ENCODE peak calls at places on chromosomes 12 and 14, in ten cellular contexts. J is uterus, X is IMR-90, W is right lobe of liver, G is HCT116, Z is GM12878, E is A549, M is adrenal gland, H is heart left ventricle, Q is esophagus muscularis mucosa. B is an unnamed sample.

GRCh38 chr12:55955344-55955743 is 10.5 kb downstream of the PMEL start:
- DNase-seq in J (no peak), X (no peak), W (no peak), G (no peak), Z (no peak), E (no peak), M (no peak), H (no peak), Q (no peak), B (no peak)

GRCh38 chr12:188910-189621 is 24.9 kb downstream of the SLC6A12 start:
- DNase-seq in J (no peak), X (peak), W (peak), G (no peak), Z (no peak), E (peak), M (no peak), H (no peak), Q (no peak), B (no peak)

GRCh38 chr14:80260649-80261048 is 49.3 kb upstream of the DIO2 start:
- DNase-seq in J (no peak), X (no peak), W (no peak), G (no peak), Z (no peak), E (no peak), M (no peak), H (no peak), Q (no peak), B (no peak)

GRCh38 chr14:79334272-79334671 is 877.0 kb downstream of the DIO2 start:
- DNase-seq in J (no peak), X (no peak), W (no peak), G (no peak), Z (no peak), E (no peak), M (no peak), H (no peak), Q (no peak), B (no peak)

GRCh38 chr12:125015680-125016310 is 22.4 kb downstream of the BRI3BP start:
- DNase-seq in J (no peak), X (no peak), W (no peak), G (no peak), Z (no peak), E (no peak), M (no peak), H (no peak), Q (no peak), B (no peak)

GRCh38 chr12:113833422-113833821 is 132.7 kb downstream of the RBM19 start:
- DNase-seq in J (no peak), X (no peak), W (no peak), G (no peak), Z (no peak), E (no peak), M (no peak), H (no peak), Q (no peak), B (no peak)

GRCh38 chr14:23513005-23513412 is 38.6 kb downstream of the ZFHX2 start:
- DNase-seq in J (no peak), X (no peak), W (no peak), G (no peak), Z (no peak), E (no peak), M (no peak), H (no peak), Q (no peak), B (no peak)

GRCh38 chr14:87013583-87013982 is 979.4 kb downstream of the GALC start:
- DNase-seq in J (no peak), X (peak), W (no peak), G (no peak), Z (no peak), E (no peak), M (no peak), H (no peak), Q (no peak), B (no peak)

GRCh38 chr12:50923361-50924130 is 28.8 kb upstream of the HIGD1C start:
- DNase-seq in J (no peak), X (no peak), W (no peak), G (no peak), Z (no peak), E (no peak), M (no peak), H (no peak), Q (no peak), B (no peak)

GRCh38 chr12:46468159-46468558 is 95.6 kb upstream of the SLC38A2 start:
- DNase-seq in J (no peak), X (no peak), W (peak), G (peak), Z (no peak), E (no peak), M (peak), H (peak), Q (peak), B (no peak)

GRCh38 chr12:58314610-58315009 is 373.2 kb downstream of the ATP23 start:
- DNase-seq in J (no peak), X (peak), W (no peak), G (no peak), Z (no peak), E (no peak), M (no peak), H (no peak), Q (no peak), B (no peak)

GRCh38 chr14:38405851-38406630 is 150.1 kb upstream of the CLEC14A start:
- DNase-seq in J (no peak), X (peak), W (no peak), G (no peak), Z (no peak), E (no peak), M (no peak), H (no peak), Q (no peak), B (no peak)

GRCh38 chr12:49108958-49109404 is 1.7 kb downstream of the LMBR1L start:
- DNase-seq in J (peak), X (peak), W (peak), G (no peak), Z (no peak), E (no peak), M (peak), H (peak), Q (no peak), B (peak)

GRCh38 chr12:2284857-2285256 is 232.1 kb downstream of the CACNA1C start:
- DNase-seq in J (peak), X (peak), W (peak), G (peak), Z (no peak), E (peak), M (peak), H (peak), Q (no peak), B (peak)

GRCh38 chr12:159131-159782 is 54.7 kb downstream of the SLC6A12 start:
- DNase-seq in J (no peak), X (no peak), W (no peak), G (no peak), Z (no peak), E (no peak), M (no peak), H (no peak), Q (no peak), B (no peak)

DNA sequence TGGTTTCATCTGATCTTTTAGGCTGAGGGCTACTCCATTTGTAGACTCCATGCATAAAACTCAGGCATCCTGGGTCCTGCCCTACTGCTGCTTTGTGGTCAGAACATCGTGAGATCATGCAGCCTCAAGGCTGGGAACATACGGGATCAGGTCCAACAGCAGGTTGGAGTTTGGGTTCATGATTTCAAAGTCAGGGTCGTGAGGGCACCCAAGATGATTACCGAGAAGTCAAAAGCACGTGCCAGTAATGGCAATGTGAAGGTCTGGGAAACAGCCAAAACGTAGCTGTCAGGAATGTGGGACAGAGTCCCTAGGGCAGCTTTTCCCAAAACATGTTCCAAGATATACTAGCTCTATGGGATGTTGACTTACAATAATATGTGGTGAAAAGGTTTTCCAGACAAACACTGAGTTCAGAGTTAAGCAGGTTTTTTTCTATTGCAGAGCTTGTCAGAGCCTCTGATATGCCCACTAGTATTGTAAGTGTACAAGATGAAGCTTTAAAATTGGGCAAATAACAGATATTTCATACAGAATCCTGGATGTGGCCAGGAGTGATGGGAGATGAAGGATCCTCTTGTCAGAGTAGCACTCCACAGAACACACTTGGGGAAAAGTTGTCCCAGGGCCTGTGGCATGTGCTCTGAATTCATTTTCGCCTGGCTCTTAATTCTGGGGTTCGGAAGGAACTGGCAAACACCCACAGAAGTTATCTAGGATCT is 130.2 kb upstream of the DNM1L start:
- DNase-seq in J (peak), X (peak), W (no peak), G (no peak), Z (no peak), E (no peak), M (peak), H (peak), Q (no peak), B (no peak)
- H3K4me3 ChIP-seq in J (no peak), X (no peak), W (no peak), G (no peak), Z (no peak), E (no peak), M (peak), H (no peak), Q (no peak), B (no peak)

GRCh38 chr12:6199531-6200265 is 502 bp upstream of the CD9 start:
- DNase-seq in J (peak), X (no peak), W (no peak), G (no peak), Z (no peak), E (no peak), M (peak), H (peak), Q (no peak), B (peak)
- TF ChIP-seq POLR2A in J (no peak), X (no peak), W (no peak), G (no peak), Z (no peak), E (no peak), M (no peak), H (no peak), Q (no peak), B (no peak)

GRCh38 chr14:64232944-64233343 is 61.2 kb downstream of the ESR2 start:
- DNase-seq in J (no peak), X (no peak), W (no peak), G (no peak), Z (no peak), E (no peak), M (no peak), H (no peak), Q (no peak), B (no peak)

GRCh38 chr14:64232095-64232830 is 61.9 kb downstream of the ESR2 start:
- DNase-seq in J (no peak), X (peak), W (no peak), G (no peak), Z (peak), E (no peak), M (peak), H (peak), Q (no peak), B (no peak)

GRCh38 chr14:64234877-64235651 is 59.1 kb downstream of the ESR2 start:
- DNase-seq in J (no peak), X (peak), W (peak), G (no peak), Z (no peak), E (no peak), M (peak), H (no peak), Q (no peak), B (no peak)

GRCh38 chr14:64235652-64236640 is 58.2 kb downstream of the ESR2 start:
- DNase-seq in J (no peak), X (no peak), W (no peak), G (no peak), Z (peak), E (no peak), M (peak), H (no peak), Q (no peak), B (no peak)

DNA sequence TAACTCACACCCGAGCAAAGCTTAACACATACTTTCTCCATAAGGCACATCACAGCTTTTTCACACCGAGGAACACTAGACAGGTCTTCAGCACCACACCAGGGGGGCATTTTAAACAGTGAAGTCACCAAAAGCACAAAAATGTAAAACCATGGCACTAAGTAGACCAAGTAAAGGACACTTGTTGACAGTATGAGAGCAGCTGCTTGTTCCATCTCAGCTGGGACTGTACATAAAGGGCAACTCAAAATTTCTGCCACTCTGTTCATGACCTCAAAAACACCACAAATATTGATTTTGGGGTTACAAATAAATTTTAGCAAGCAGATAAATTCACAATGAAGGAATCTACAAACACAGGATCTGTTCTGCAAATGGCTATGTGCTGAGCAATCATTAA is 60.4 kb downstream of the ESR2 start:
- DNase-seq in J (no peak), X (peak), W (no peak), G (no peak), Z (no peak), E (no peak), M (no peak), H (no peak), Q (no peak), B (no peak)
- H3K4me3 ChIP-seq in J (no peak), X (no peak), W (no peak), G (no peak), Z (peak), E (no peak), M (no peak), H (no peak), Q (no peak), B (no peak)

GRCh38 chr12:13196302-13196921 is at the start of gene EMP1:
- DNase-seq in J (peak), X (peak), W (peak), G (peak), Z (peak), E (peak), M (peak), H (peak), Q (peak), B (peak)
- TF ChIP-seq POLR2A in J (peak), X (peak), W (peak), G (no peak), Z (no peak), E (no peak), M (peak), H (no peak), Q (peak), B (peak)

DNA sequence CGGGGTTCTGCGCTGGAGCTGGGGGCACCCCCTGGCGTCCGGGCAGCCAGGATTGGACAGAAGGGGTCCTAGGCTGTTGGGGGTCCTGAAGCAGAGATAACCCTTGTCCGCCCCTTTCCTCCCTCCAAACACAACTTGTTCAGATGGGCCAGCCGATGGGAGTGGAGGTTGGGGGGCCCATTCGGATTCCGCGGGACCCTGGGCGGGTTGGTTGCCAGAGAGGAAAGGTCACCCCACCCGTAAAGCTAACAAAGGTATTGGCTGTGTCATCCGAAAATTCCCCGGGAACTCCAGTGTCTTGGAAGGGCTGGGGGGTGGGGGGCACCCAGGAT is 1.3 kb downstream of the FAM222A start:
- DNase-seq in J (no peak), X (no peak), W (no peak), G (no peak), Z (no peak), E (no peak), M (no peak), H (no peak), Q (no peak), B (no peak)
- H3K4me3 ChIP-seq in J (peak), X (no peak), W (peak), G (peak), Z (no peak), E (peak), M (peak), H (peak), Q (peak), B (no peak)

GRCh38 chr12:53180931-53181645 is 363 bp upstream of the CSAD start:
- DNase-seq in J (peak), X (peak), W (peak), G (peak), Z (no peak), E (peak), M (peak), H (peak), Q (no peak), B (no peak)
- TF ChIP-seq POLR2A in J (no peak), X (no peak), W (no peak), G (no peak), Z (no peak), E (peak), M (peak), H (no peak), Q (no peak), B (no peak)

GRCh38 chr14:85519661-85520305 is 10.2 kb upstream of the FLRT2 start:
- DNase-seq in J (no peak), X (no peak), W (no peak), G (no peak), Z (no peak), E (no peak), M (no peak), H (no peak), Q (no peak), B (no peak)

GRCh38 chr14:85514487-85514886 is 15.5 kb upstream of the FLRT2 start:
- DNase-seq in J (no peak), X (no peak), W (no peak), G (no peak), Z (no peak), E (no peak), M (no peak), H (no peak), Q (no peak), B (no peak)

GRCh38 chr14:85517113-85517688 is 12.7 kb upstream of the FLRT2 start:
- DNase-seq in J (no peak), X (no peak), W (no peak), G (no peak), Z (no peak), E (no peak), M (no peak), H (no peak), Q (no peak), B (no peak)

GRCh38 chr14:85512491-85512890 is 17.5 kb upstream of the FLRT2 start:
- DNase-seq in J (no peak), X (peak), W (no peak), G (no peak), Z (no peak), E (no peak), M (no peak), H (no peak), Q (no peak), B (no peak)

DNA sequence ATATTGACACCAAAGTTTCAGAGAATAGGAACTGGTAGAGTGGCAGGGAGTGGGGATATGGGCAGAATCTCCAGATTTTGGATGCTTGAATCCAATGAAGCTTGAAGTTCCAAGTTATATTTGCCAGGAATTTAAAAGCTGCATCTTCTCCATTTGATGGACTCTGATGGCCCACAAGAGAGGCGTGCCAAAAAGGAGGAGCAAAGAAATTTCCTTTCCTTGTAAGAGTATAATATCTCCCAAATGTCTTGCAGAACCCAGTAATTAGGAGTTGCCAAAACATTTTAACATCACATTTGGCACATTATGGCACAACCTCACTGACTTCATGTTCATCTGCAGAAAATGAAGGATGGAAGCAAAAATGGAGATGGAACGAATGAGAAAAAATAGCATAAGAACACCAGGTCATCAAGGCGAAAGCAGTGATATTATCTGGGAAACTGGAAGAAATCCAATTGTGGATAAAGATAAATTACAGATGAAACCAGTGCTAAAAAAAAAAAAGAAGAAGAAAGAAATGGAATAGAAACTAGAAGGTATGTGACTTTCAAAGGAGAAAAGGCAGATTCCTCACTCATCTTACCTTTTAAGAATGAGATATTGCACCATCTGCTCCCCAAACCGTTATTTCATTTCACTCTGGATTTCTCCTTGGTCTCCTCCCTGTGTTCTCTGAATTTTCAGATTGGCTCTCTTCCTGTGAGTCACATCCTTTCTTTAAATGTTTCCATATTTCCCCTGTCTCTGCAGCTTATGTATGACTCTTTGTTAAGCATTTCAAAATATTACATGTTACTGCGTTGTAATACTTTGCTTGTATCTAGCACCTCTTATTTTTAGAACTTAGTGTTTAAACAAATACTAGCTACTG is 13.5 kb upstream of the FLRT2 start:
- DNase-seq in J (no peak), X (peak), W (no peak), G (no peak), Z (no peak), E (no peak), M (no peak), H (no peak), Q (no peak), B (no peak)
- H3K4me3 ChIP-seq in J (no peak), X (no peak), W (no peak), G (no peak), Z (no peak), E (no peak), M (no peak), H (no peak), Q (no peak), B (no peak)

DNA sequence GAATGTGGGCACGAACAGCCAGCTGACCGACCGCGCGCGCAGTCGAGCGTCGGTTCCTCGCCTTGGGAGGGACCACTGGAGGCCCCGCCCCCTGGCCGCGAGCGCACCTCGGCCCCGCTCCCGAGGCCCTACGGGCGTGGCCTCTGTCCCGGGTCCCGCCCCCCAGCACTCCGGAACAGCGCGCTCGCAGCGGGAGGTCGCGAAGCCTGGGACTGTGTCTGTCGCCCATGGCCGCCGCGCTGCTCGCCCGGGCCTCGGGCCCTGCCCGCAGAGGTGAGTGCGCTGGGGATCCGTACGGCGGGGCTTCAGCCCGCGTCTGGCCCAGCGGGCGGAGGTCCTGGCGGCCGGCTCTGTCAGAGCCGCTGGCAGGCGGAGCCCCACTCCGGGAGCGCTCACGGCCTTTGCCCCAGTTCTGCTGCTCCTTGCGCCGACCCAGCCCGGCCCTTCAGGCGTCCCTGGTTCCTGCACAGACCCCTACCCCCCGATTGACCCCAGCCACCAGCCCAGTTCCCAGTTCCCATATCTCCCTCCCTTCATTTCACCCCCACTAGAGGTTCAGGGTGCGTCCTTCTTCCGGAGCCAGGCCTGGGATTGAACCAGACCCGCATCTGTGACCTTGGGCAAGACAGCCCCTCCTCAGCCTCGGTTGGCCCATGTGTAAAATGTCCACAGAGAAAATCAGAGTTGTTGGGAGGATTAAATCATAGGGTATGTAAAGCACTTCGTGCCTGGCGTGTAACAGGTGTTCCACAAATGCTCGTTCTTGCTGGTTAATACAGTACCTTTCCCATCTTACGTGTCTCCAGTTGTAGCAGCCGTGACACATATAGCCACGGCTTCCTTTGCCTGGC is at the start of gene ACADS:
- DNase-seq in J (peak), X (peak), W (peak), G (peak), Z (peak), E (peak), M (peak), H (peak), Q (peak), B (peak)
- TF ChIP-seq POLR2A in J (peak), X (no peak), W (peak), G (peak), Z (peak), E (peak), M (peak), H (no peak), Q (no peak), B (no peak)

B was measured in lower leg skin.